ENCODE peak calls at places on chromosome 21, in seven cellular contexts. One of them, this sample, is unnamed.

GRCh38 chr21:27823652-27824201 is 856.8 kb upstream of the ADAMTS5 start:
- DNase-seq in substantia nigra: no peak
- DNase-seq in CD4-positive, CD25-positive, alpha-beta regulatory T cell: no peak
- DNase-seq in prostate gland: no peak
- DNase-seq in tibial artery: no peak
- DNase-seq in psoas muscle: no peak
- DNase-seq in kidney: no peak
- DNase-seq in this sample: no peak

GRCh38 chr21:26874347-26874746 is 29.1 kb upstream of the ADAMTS1 start:
- DNase-seq in tibial artery: no peak
- DNase-seq in CD4-positive, CD25-positive, alpha-beta regulatory T cell: no peak
- DNase-seq in substantia nigra: no peak
- DNase-seq in prostate gland: no peak
- DNase-seq in psoas muscle: no peak
- DNase-seq in kidney: no peak
- DNase-seq in this sample: no peak

GRCh38 chr21:35149698-35150097 is 100.6 kb upstream of the RUNX1 start:
- DNase-seq in CD4-positive, CD25-positive, alpha-beta regulatory T cell: no peak
- DNase-seq in kidney: no peak
- DNase-seq in substantia nigra: no peak
- DNase-seq in psoas muscle: no peak
- DNase-seq in prostate gland: no peak
- DNase-seq in tibial artery: no peak
- DNase-seq in this sample: no peak

GRCh38 chr21:35401476-35401875 is 352.4 kb upstream of the RUNX1 start:
- DNase-seq in CD4-positive, CD25-positive, alpha-beta regulatory T cell: no peak
- DNase-seq in psoas muscle: no peak
- DNase-seq in kidney: no peak
- DNase-seq in tibial artery: no peak
- DNase-seq in prostate gland: no peak
- DNase-seq in substantia nigra: no peak
- DNase-seq in this sample: no peak

GRCh38 chr21:44377201-44377921 is 23.9 kb downstream of the TRPM2 start:
- DNase-seq in kidney: peak
- DNase-seq in CD4-positive, CD25-positive, alpha-beta regulatory T cell: no peak
- DNase-seq in tibial artery: peak
- DNase-seq in prostate gland: no peak
- DNase-seq in psoas muscle: peak
- DNase-seq in substantia nigra: no peak
- DNase-seq in this sample: peak

GRCh38 chr21:19031956-19032355 is 628.4 kb upstream of the TMPRSS15 start:
- DNase-seq in prostate gland: no peak
- DNase-seq in substantia nigra: no peak
- DNase-seq in tibial artery: no peak
- DNase-seq in CD4-positive, CD25-positive, alpha-beta regulatory T cell: no peak
- DNase-seq in kidney: no peak
- DNase-seq in psoas muscle: no peak
- DNase-seq in this sample: no peak

GRCh38 chr21:25756190-25756932 is 21.6 kb downstream of the GABPA start:
- DNase-seq in CD4-positive, CD25-positive, alpha-beta regulatory T cell: no peak
- DNase-seq in kidney: no peak
- DNase-seq in tibial artery: no peak
- DNase-seq in prostate gland: no peak
- DNase-seq in substantia nigra: no peak
- DNase-seq in psoas muscle: no peak
- DNase-seq in this sample: no peak

GRCh38 chr21:28833181-28833580 is 159.5 kb downstream of the LTN1 start:
- DNase-seq in tibial artery: no peak
- DNase-seq in substantia nigra: no peak
- DNase-seq in CD4-positive, CD25-positive, alpha-beta regulatory T cell: no peak
- DNase-seq in kidney: no peak
- DNase-seq in prostate gland: no peak
- DNase-seq in psoas muscle: no peak
- DNase-seq in this sample: no peak

GRCh38 chr21:27564684-27565280 is 597.9 kb upstream of the ADAMTS5 start:
- DNase-seq in substantia nigra: peak
- DNase-seq in kidney: no peak
- DNase-seq in prostate gland: peak
- DNase-seq in psoas muscle: no peak
- DNase-seq in tibial artery: no peak
- DNase-seq in CD4-positive, CD25-positive, alpha-beta regulatory T cell: no peak
- DNase-seq in this sample: peak

GRCh38 chr21:21003701-21004100 is 5.5 kb downstream of the NCAM2 start:
- DNase-seq in kidney: no peak
- DNase-seq in psoas muscle: no peak
- DNase-seq in tibial artery: no peak
- DNase-seq in CD4-positive, CD25-positive, alpha-beta regulatory T cell: no peak
- DNase-seq in prostate gland: no peak
- DNase-seq in substantia nigra: no peak
- DNase-seq in this sample: peak

GRCh38 chr21:38857152-38857825 is 51.6 kb downstream of the ETS2 start:
- DNase-seq in kidney: no peak
- DNase-seq in psoas muscle: peak
- DNase-seq in CD4-positive, CD25-positive, alpha-beta regulatory T cell: no peak
- DNase-seq in prostate gland: no peak
- DNase-seq in substantia nigra: no peak
- DNase-seq in tibial artery: no peak
- DNase-seq in this sample: no peak

GRCh38 chr21:27379381-27379780 is 412.5 kb upstream of the ADAMTS5 start:
- DNase-seq in psoas muscle: no peak
- DNase-seq in substantia nigra: no peak
- DNase-seq in tibial artery: no peak
- DNase-seq in CD4-positive, CD25-positive, alpha-beta regulatory T cell: no peak
- DNase-seq in prostate gland: no peak
- DNase-seq in kidney: no peak
- DNase-seq in this sample: no peak

GRCh38 chr21:31730687-31731111 is 1.2 kb downstream of the SCAF4 start:
- DNase-seq in tibial artery: no peak
- DNase-seq in substantia nigra: no peak
- DNase-seq in prostate gland: peak
- DNase-seq in kidney: no peak
- DNase-seq in CD4-positive, CD25-positive, alpha-beta regulatory T cell: no peak
- DNase-seq in psoas muscle: no peak
- DNase-seq in this sample: no peak

GRCh38 chr21:16169102-16169511 is 439.3 kb downstream of the USP25 start:
- DNase-seq in psoas muscle: no peak
- DNase-seq in substantia nigra: no peak
- DNase-seq in kidney: no peak
- DNase-seq in CD4-positive, CD25-positive, alpha-beta regulatory T cell: no peak
- DNase-seq in tibial artery: no peak
- DNase-seq in prostate gland: no peak
- DNase-seq in this sample: no peak

GRCh38 chr21:42091899-42092508 is 20.9 kb downstream of the UMODL1 start:
- DNase-seq in psoas muscle: no peak
- DNase-seq in prostate gland: no peak
- DNase-seq in tibial artery: no peak
- DNase-seq in kidney: peak
- DNase-seq in substantia nigra: no peak
- DNase-seq in CD4-positive, CD25-positive, alpha-beta regulatory T cell: no peak
- DNase-seq in this sample: no peak

GRCh38 chr21:42093991-42094417 is 22.9 kb downstream of the UMODL1 start:
- DNase-seq in tibial artery: peak
- DNase-seq in substantia nigra: no peak
- DNase-seq in psoas muscle: no peak
- DNase-seq in CD4-positive, CD25-positive, alpha-beta regulatory T cell: no peak
- DNase-seq in kidney: peak
- DNase-seq in prostate gland: peak
- DNase-seq in this sample: no peak

GRCh38 chr21:42094811-42095210 is 23.7 kb downstream of the UMODL1 start:
- DNase-seq in prostate gland: no peak
- DNase-seq in CD4-positive, CD25-positive, alpha-beta regulatory T cell: no peak
- DNase-seq in kidney: peak
- DNase-seq in tibial artery: no peak
- DNase-seq in psoas muscle: no peak
- DNase-seq in substantia nigra: no peak
- DNase-seq in this sample: no peak

GRCh38 chr21:42095581-42095980 is 24.5 kb downstream of the UMODL1 start:
- DNase-seq in kidney: no peak
- DNase-seq in psoas muscle: no peak
- DNase-seq in CD4-positive, CD25-positive, alpha-beta regulatory T cell: no peak
- DNase-seq in substantia nigra: no peak
- DNase-seq in tibial artery: no peak
- DNase-seq in prostate gland: no peak
- DNase-seq in this sample: no peak

DNA sequence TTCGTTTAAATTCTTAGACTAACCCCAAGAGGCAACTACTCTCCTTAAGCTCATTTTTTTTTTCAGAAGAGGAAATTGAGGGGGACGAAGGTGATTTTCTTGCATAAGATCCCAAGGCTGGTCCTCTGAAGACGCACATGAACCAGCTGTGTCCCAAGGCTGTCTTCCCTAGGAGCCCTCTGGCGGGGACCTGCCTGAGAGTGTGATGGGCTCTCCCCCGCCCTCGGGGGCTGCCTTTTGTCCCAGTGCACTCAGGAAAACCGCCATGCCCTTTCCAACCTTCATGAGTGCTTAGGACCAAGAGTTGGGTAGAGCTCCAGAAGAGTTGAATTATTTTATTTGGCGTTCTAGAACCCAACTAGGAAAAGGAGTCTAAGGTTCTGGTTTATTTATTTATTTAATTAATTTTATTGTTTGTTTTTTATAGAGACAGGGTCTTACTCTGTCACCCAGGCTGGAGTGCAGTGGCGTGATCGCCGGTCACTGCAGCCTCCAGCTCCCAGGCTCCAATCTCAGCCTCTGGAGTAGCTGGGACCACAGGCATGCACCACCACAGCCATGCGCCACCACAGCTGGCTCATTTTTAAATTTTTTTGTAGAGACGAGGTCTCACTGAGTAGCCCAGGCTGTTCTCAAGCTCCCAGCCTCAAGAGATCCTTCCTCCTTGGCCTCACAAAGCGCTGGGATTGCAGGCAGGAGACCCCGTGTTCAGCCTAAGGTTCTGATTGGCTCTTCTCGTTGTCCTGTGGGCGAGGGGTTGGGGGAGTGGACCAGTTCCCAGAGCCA is 21.9 kb downstream of the UMODL1 start:
- DNase-seq in substantia nigra: no peak
- DNase-seq in CD4-positive, CD25-positive, alpha-beta regulatory T cell: no peak
- DNase-seq in tibial artery: no peak
- DNase-seq in kidney: peak
- DNase-seq in prostate gland: no peak
- DNase-seq in psoas muscle: no peak
- DNase-seq in this sample: no peak
- H3K27ac ChIP-seq in substantia nigra: no peak
- H3K27ac ChIP-seq in CD4-positive, CD25-positive, alpha-beta regulatory T cell: no peak
- H3K27ac ChIP-seq in tibial artery: peak
- H3K27ac ChIP-seq in kidney: no peak
- H3K27ac ChIP-seq in prostate gland: no peak
- H3K27ac ChIP-seq in psoas muscle: no peak
- H3K27ac ChIP-seq in this sample: no peak

GRCh38 chr21:42039911-42040351 is 29.8 kb upstream of the ZBTB21 start:
- DNase-seq in CD4-positive, CD25-positive, alpha-beta regulatory T cell: no peak
- DNase-seq in tibial artery: no peak
- DNase-seq in kidney: peak
- DNase-seq in substantia nigra: no peak
- DNase-seq in prostate gland: no peak
- DNase-seq in psoas muscle: no peak
- DNase-seq in this sample: no peak
- H3K27ac ChIP-seq in CD4-positive, CD25-positive, alpha-beta regulatory T cell: no peak
- H3K27ac ChIP-seq in tibial artery: peak
- H3K27ac ChIP-seq in kidney: no peak
- H3K27ac ChIP-seq in substantia nigra: no peak
- H3K27ac ChIP-seq in prostate gland: no peak
- H3K27ac ChIP-seq in psoas muscle: peak
- H3K27ac ChIP-seq in this sample: no peak

DNA sequence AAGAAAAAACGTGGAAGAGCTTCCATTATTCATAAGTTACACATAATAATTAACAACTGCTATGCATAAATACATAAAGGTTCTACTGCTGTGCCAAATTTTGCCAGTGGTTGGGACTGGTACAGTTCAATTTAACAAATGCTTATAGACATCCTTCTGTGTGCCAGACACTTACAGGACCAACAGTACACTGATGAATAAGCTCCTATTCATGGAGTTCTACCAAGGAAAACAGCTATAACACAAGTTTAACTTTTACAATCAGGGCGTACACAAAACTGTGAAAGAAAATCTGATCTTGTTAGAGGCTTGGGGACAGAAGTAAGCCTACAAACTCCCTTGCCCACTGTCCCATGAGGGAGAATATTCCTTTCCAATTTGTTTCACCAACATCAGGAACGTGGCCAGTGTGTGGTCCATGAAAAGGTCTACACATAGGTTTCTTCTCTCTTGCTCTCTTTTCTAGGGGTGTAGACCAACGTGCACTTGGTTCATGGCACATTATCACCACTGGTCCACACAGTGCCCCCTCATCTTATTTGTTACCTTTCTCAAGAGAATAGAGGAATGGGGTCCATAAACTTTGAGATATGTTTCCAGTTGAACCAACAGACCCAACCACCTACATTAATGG is 10.1 kb downstream of the NRIP1 start:
- DNase-seq in substantia nigra: no peak
- DNase-seq in CD4-positive, CD25-positive, alpha-beta regulatory T cell: no peak
- DNase-seq in kidney: no peak
- DNase-seq in tibial artery: no peak
- DNase-seq in psoas muscle: no peak
- DNase-seq in prostate gland: peak
- DNase-seq in this sample: no peak
- H3K27ac ChIP-seq in substantia nigra: no peak
- H3K27ac ChIP-seq in CD4-positive, CD25-positive, alpha-beta regulatory T cell: no peak
- H3K27ac ChIP-seq in kidney: no peak
- H3K27ac ChIP-seq in tibial artery: no peak
- H3K27ac ChIP-seq in psoas muscle: no peak
- H3K27ac ChIP-seq in prostate gland: peak
- H3K27ac ChIP-seq in this sample: no peak

GRCh38 chr21:33938381-33938780 is 22.8 kb upstream of the ATP5PO start:
- DNase-seq in psoas muscle: no peak
- DNase-seq in prostate gland: no peak
- DNase-seq in CD4-positive, CD25-positive, alpha-beta regulatory T cell: no peak
- DNase-seq in substantia nigra: no peak
- DNase-seq in tibial artery: no peak
- DNase-seq in kidney: no peak
- DNase-seq in this sample: no peak

GRCh38 chr21:33939224-33939623 is 23.6 kb upstream of the ATP5PO start:
- DNase-seq in psoas muscle: no peak
- DNase-seq in tibial artery: no peak
- DNase-seq in kidney: no peak
- DNase-seq in CD4-positive, CD25-positive, alpha-beta regulatory T cell: no peak
- DNase-seq in substantia nigra: no peak
- DNase-seq in prostate gland: no peak
- DNase-seq in this sample: no peak

GRCh38 chr21:33943293-33943692 is 27.7 kb upstream of the ATP5PO start:
- DNase-seq in psoas muscle: no peak
- DNase-seq in prostate gland: no peak
- DNase-seq in kidney: no peak
- DNase-seq in tibial artery: no peak
- DNase-seq in substantia nigra: no peak
- DNase-seq in CD4-positive, CD25-positive, alpha-beta regulatory T cell: no peak
- DNase-seq in this sample: no peak

GRCh38 chr21:33940164-33940563 is 24.6 kb upstream of the ATP5PO start:
- DNase-seq in kidney: no peak
- DNase-seq in CD4-positive, CD25-positive, alpha-beta regulatory T cell: no peak
- DNase-seq in substantia nigra: no peak
- DNase-seq in tibial artery: no peak
- DNase-seq in psoas muscle: no peak
- DNase-seq in prostate gland: no peak
- DNase-seq in this sample: no peak

DNA sequence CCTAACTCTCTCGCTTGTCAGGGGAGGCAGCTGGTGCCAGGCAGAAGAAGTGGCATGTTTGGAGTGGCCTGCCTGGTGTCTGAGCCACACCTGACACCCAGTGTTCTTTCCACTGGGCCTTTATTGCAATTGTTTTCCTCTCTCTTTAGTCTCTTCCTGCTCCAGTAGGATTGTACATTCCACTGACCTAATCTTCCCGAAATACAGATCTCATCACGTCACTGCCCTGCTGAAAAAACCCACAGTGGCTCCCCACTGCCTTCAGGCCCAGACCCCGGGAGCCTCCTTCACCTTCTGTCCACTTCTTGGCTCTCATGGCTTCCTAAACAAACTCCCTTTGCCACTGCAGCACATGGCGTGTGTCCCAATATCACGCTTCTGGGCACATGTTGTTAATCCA is 25.2 kb upstream of the ATP5PO start:
- DNase-seq in kidney: no peak
- DNase-seq in prostate gland: no peak
- DNase-seq in tibial artery: no peak
- DNase-seq in psoas muscle: no peak
- DNase-seq in CD4-positive, CD25-positive, alpha-beta regulatory T cell: no peak
- DNase-seq in substantia nigra: no peak
- DNase-seq in this sample: no peak
- H3K27ac ChIP-seq in kidney: no peak
- H3K27ac ChIP-seq in prostate gland: no peak
- H3K27ac ChIP-seq in tibial artery: no peak
- H3K27ac ChIP-seq in psoas muscle: no peak
- H3K27ac ChIP-seq in CD4-positive, CD25-positive, alpha-beta regulatory T cell: no peak
- H3K27ac ChIP-seq in substantia nigra: no peak
- H3K27ac ChIP-seq in this sample: no peak